ENCODE peak calls at places on chromosome 18, in seven cellular contexts. A is GM23338, W is progenitor cell of endocrine pancreas, O is tibial artery, E is A549, S is heart right ventricle, H is GM13976. Q is an unnamed sample.

GRCh38 chr18:32389868-32390267 is 80.8 kb downstream of the GAREM1 start:
- DNase-seq in A (no peak), W (no peak), O (no peak), E (no peak), S (peak; percentile 59), H (no peak), Q (no peak)

GRCh38 chr18:60684843-60685513 is 312.4 kb upstream of the MC4R start:
- DNase-seq in A (peak; percentile 44), W (no peak), O (no peak), E (no peak), S (no peak), H (peak; percentile 16), Q (no peak)

GRCh38 chr18:34957119-34957863 is 83.9 kb upstream of the MAPRE2 start:
- DNase-seq in A (peak; percentile 13), W (no peak), O (no peak), E (no peak), S (no peak), H (no peak), Q (no peak)

GRCh38 chr18:76985951-76986236 is 146.7 kb downstream of the MBP start:
- DNase-seq in A (no peak), W (no peak), O (no peak), E (no peak), S (no peak), H (no peak), Q (no peak)

GRCh38 chr18:25896178-25896780 is 194.1 kb downstream of the SS18 start:
- DNase-seq in A (peak; percentile 79), W (no peak), O (no peak), E (peak; percentile 3), S (peak; percentile 9), H (peak; percentile 56), Q (peak; percentile 50)

GRCh38 chr18:22074343-22075070 is 94.9 kb upstream of the GATA6 start:
- DNase-seq in A (no peak), W (no peak), O (no peak), E (no peak), S (no peak), H (no peak), Q (no peak)

GRCh38 chr18:68219274-68219673 is 495.6 kb downstream of the TMX3 start:
- DNase-seq in A (no peak), W (no peak), O (no peak), E (no peak), S (no peak), H (no peak), Q (no peak)

GRCh38 chr18:40851014-40851429 is 1104.0 kb upstream of the PIK3C3 start:
- DNase-seq in A (no peak), W (no peak), O (no peak), E (no peak), S (no peak), H (no peak), Q (no peak)

GRCh38 chr18:2104620-2105462 is 466.5 kb downstream of the METTL4 start:
- DNase-seq in A (peak; percentile 73), W (no peak), O (no peak), E (peak; percentile 28), S (peak; percentile 25), H (peak; percentile 53), Q (peak; percentile 62)

GRCh38 chr18:58612239-58613055 is 16.4 kb downstream of the ALPK2 start:
- DNase-seq in A (no peak), W (no peak), O (no peak), E (no peak), S (no peak), H (no peak), Q (no peak)

GRCh38 chr18:25826823-25827617 is 263.4 kb downstream of the SS18 start:
- DNase-seq in A (no peak), W (no peak), O (no peak), E (no peak), S (no peak), H (no peak), Q (no peak)

GRCh38 chr18:62399306-62399705 is 74.2 kb downstream of the TNFRSF11A start:
- DNase-seq in A (no peak), W (no peak), O (peak; percentile 50), E (no peak), S (no peak), H (no peak), Q (no peak)

GRCh38 chr18:48819781-48820482 is 130.8 kb downstream of the SMAD7 start:
- DNase-seq in A (no peak), W (no peak), O (peak; percentile 5), E (no peak), S (peak; percentile 1), H (no peak), Q (peak; percentile 2)

GRCh38 chr18:76581261-76581660 is 86.2 kb upstream of the ZNF516 start:
- DNase-seq in A (no peak), W (no peak), O (no peak), E (no peak), S (no peak), H (no peak), Q (no peak)

GRCh38 chr18:49052891-49053644 is 102.3 kb upstream of the SMAD7 start:
- DNase-seq in A (no peak), W (no peak), O (no peak), E (no peak), S (no peak), H (no peak), Q (no peak)

GRCh38 chr18:48019557-48019956 is 89.1 kb upstream of the SMAD2 start:
- DNase-seq in A (no peak), W (no peak), O (no peak), E (no peak), S (no peak), H (no peak), Q (no peak)

GRCh38 chr18:8773980-8774379 is 68.6 kb downstream of the MTCL1 start:
- DNase-seq in A (no peak), W (no peak), O (no peak), E (no peak), S (no peak), H (no peak), Q (no peak)

GRCh38 chr18:80023173-80023572 is 11.1 kb upstream of the RBFA start:
- DNase-seq in A (peak; percentile 70), W (no peak), O (no peak), E (no peak), S (no peak), H (no peak), Q (no peak)
- TF ChIP-seq CTCF in A (peak; percentile 77), W (peak; percentile 24), O (no peak), E (peak; percentile 46), S (peak; percentile 27), H (peak; percentile 16), Q (peak; percentile 69)

DNA sequence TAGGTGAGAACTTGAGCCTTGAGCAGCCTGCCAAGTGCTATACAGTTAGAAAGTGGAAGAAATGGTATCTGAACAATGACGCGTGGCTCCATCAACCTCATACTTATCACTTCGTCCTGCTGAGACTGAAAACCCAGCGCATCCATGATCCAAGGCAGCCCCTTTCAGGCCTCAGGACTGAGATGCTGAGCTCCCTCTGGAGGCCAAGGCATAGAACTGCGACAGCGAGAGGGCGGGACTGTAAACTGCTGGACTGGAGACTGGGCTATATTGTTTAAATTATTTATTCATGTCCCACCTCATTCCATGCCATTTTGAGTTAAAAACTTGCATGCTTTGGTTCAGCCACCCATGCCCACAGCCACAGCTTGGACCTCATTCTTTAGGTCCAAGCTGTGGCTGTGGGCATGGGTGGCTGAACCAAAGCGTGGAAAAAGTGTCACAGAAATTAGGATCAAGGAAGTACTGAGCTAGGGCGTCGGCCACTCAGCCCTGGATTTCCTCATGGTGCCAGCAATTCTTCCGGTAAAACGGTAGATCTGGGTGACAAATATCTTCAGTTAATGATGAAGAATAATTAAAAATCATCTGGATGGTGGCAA is 195.5 kb downstream of the L3MBTL4 start:
- DNase-seq in A (peak; percentile 88), W (peak; percentile 46), O (no peak), E (peak; percentile 2), S (peak; percentile 12), H (peak; percentile 33), Q (peak; percentile 81)
- TF ChIP-seq CTCF in A (peak; percentile 95), W (peak; percentile 77), O (no peak), E (peak; percentile 15), S (peak; percentile 66), H (peak; percentile 72), Q (peak; percentile 79)

GRCh38 chr18:38886235-38886634 is 1320.6 kb upstream of the CELF4 start:
- DNase-seq in A (no peak), W (no peak), O (no peak), E (no peak), S (no peak), H (no peak), Q (no peak)

GRCh38 chr18:38887671-38888020 is 1322.0 kb upstream of the CELF4 start:
- DNase-seq in A (no peak), W (no peak), O (no peak), E (no peak), S (no peak), H (no peak), Q (no peak)

GRCh38 chr18:38886852-38887670 is 1321.5 kb upstream of the CELF4 start:
- DNase-seq in A (peak; percentile 3), W (no peak), O (no peak), E (no peak), S (no peak), H (no peak), Q (no peak)

DNA sequence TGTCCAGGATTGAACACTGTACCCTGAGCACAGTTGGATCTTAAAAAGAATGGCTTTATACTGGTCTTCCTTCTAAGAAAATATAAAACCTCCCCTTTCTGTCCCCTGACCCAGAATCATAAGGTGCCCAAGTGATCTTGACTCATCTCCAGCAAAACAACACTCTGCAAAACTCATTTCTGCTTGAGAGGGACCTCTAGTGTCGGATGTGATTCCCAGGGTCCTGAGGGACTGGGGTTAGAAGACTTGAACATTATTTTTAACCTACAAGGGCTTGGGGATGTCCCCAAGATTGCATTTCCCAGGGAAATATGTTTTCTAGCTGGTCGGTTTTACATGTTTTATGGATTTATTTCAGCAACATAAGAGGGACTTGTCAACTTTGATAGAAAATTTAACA is 1318.5 kb upstream of the CELF4 start:
- DNase-seq in A (peak; percentile 38), W (no peak), O (no peak), E (no peak), S (peak; percentile 4), H (no peak), Q (no peak)
- TF ChIP-seq CTCF in A (peak; percentile 45), W (no peak), O (no peak), E (no peak), S (no peak), H (no peak), Q (no peak)

GRCh38 chr18:3356614-3357013 is 93.4 kb upstream of the TGIF1 start:
- DNase-seq in A (no peak), W (no peak), O (no peak), E (no peak), S (no peak), H (no peak), Q (no peak)

GRCh38 chr18:3350566-3351527 is 88.9 kb downstream of the MYL12B start:
- DNase-seq in A (no peak), W (no peak), O (no peak), E (peak; percentile 7), S (no peak), H (no peak), Q (no peak)

GRCh38 chr18:3357516-3357915 is 92.5 kb upstream of the TGIF1 start:
- DNase-seq in A (no peak), W (no peak), O (no peak), E (no peak), S (no peak), H (no peak), Q (no peak)

GRCh38 chr18:3350021-3350420 is 88.1 kb downstream of the MYL12B start:
- DNase-seq in A (no peak), W (no peak), O (no peak), E (no peak), S (no peak), H (no peak), Q (no peak)

DNA sequence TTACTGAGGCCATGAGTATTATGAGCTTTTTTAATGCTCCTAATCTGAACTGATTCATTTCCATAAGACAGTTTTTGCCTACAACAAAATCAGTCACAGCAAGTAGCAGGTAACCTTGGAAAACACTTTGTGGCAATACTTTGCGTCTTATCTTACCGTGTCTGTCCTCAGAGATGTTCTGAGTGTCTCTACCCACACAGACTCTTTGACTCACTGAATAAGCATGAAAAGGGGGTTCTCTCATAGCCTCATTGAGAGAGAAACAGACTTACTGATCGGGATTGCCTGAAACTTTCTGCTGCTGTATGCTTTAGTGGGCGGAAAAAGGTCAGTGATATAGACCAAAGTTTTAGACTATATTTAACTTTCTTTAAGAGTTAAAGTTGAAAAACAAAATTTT is 92.6 kb downstream of the MYL12B start:
- DNase-seq in A (no peak), W (no peak), O (no peak), E (no peak), S (no peak), H (no peak), Q (no peak)
- TF ChIP-seq CTCF in A (no peak), W (no peak), O (no peak), E (no peak), S (no peak), H (no peak), Q (no peak)

Q was measured in glutamatergic neuron.